ENCODE peak calls at places on chromosomes 6 and 20, in six cellular contexts. V is fibroblast of lung, U is RWPE2, J is endothelial cell of umbilical vein, O is hepatocyte, Y is esophagus squamous epithelium. B is an unnamed sample. For H3K27me3, the result is how much of the 10 kb centered on the place peaks cover.

GRCh38 chr20:56158489-56158888 is 90.0 kb upstream of the MC3R start:
- DNase-seq in Y (no peak), V (no peak), J (no peak), U (no peak), O (no peak), B (no peak)

GRCh38 chr20:1377984-1378742 is 14.7 kb downstream of the FKBP1A start:
- DNase-seq in J (peak), O (no peak), U (no peak), V (no peak), Y (no peak), B (no peak)

GRCh38 chr6:109183109-109183508 is 87.8 kb downstream of the CEP57L1 start:
- DNase-seq in Y (no peak), U (no peak), O (no peak), J (no peak), V (no peak), B (no peak)

GRCh38 chr6:108841377-108841855 is 6.8 kb upstream of the ARMC2 start:
- DNase-seq in V (no peak), O (no peak), U (no peak), J (no peak), Y (no peak), B (no peak)

GRCh38 chr6:150191809-150192208 is 49.0 kb downstream of the PPP1R14C start:
- DNase-seq in O (no peak), U (no peak), Y (no peak), V (no peak), J (no peak), B (no peak)

GRCh38 chr6:14738933-14739332 is 506.9 kb upstream of the JARID2 start:
- DNase-seq in O (no peak), U (no peak), Y (no peak), V (no peak), J (no peak), B (no peak)

GRCh38 chr6:99458319-99458718 is 33.2 kb upstream of the PNISR start:
- DNase-seq in U (no peak), O (peak), V (peak), Y (no peak), J (peak), B (no peak)

GRCh38 chr20:21518292-21518991 is 4.6 kb upstream of the NKX2-2 start:
- DNase-seq in U (no peak), V (no peak), Y (no peak), J (no peak), O (no peak), B (no peak)

GRCh38 chr6:141464490-141464889 is 668.2 kb upstream of the GJE1 start:
- DNase-seq in J (no peak), U (no peak), V (peak), Y (no peak), O (peak), B (no peak)

GRCh38 chr6:85127179-85127498 is 322.7 kb upstream of the NT5E start:
- DNase-seq in V (no peak), J (no peak), Y (no peak), O (no peak), U (no peak), B (no peak)

GRCh38 chr6:85127696-85128225 is 322.1 kb upstream of the NT5E start:
- DNase-seq in O (no peak), Y (no peak), V (no peak), J (peak), U (no peak), B (no peak)

GRCh38 chr6:85129881-85130280 is 320.0 kb upstream of the NT5E start:
- DNase-seq in J (no peak), U (no peak), V (no peak), O (no peak), Y (no peak), B (no peak)

GRCh38 chr6:85124472-85125428 is 325.1 kb upstream of the NT5E start:
- DNase-seq in Y (no peak), O (no peak), J (no peak), U (no peak), V (peak), B (no peak)

GRCh38 chr6:85126448-85127178 is 323.3 kb upstream of the NT5E start:
- DNase-seq in V (peak), Y (no peak), U (no peak), J (peak), O (peak), B (peak)
- TF ChIP-seq CTCF in V (peak), Y (peak), U (peak), J (peak), O (peak), B (peak)

GRCh38 chr6:89413006-89413400 is 930 bp upstream of the RRAGD start:
- DNase-seq in V (no peak), Y (no peak), J (no peak), U (no peak), O (no peak), B (no peak)
- H3K4me3 ChIP-seq in V (no peak), Y (peak), J (no peak), U (no peak), O (peak), B (peak)

DNA sequence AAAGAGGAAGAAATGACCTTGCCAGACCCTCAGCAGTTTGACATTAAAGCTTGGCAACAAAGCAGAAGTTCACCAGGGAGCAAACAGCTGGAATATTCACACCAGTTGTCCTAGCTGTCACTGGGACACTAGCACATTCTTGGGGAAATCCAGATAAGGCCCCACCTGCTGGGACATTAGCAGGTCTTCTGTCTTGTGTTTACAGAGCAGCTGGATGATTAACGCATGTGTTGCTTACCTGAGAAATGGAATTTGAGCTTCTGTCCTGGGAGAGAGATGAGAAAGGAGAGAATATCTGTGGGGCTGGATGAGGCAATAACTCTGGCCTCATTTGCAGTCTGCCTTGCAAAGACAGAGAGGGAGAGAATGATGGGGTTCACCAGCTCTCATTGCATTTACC is 137.6 kb upstream of the RIN2 start:
- DNase-seq in U (no peak), O (peak), V (no peak), J (no peak), Y (no peak), B (no peak)
- H3K27me3 ChIP-seq in U (under half), O (under half), V (under half), J (under half), Y (under half), B (under half)

DNA sequence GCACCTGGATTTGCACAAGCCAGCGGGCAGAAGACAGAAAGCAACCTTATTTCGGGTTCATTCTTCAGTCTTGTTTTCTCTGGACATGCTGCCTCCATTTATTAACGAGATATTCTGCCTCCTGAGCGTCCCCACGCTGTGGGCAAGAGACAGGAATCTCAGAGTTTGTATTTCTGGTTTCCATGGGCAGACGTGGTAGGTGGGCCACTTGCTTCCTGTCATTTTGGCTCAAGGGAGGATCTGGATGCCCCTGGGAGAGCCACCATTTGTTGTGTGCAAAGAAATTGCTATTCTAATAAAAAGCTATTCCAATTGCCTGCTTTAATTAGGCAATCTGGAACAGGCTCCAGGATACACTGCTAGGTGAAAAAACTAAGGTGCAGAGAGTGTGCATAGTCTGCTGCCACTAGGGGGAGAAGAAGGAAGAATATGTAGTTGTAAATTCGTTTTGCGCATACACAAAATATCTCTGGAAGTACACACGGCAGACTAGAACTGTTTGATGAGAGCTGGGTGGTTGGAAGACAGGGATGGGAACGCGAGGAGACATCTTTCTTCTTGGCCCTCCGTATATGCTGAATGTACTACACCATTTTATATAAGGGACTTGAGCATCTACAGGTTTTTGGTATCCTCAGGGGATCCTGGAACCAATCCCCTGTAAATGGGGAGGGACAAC is 30.1 kb upstream of the SLC16A10 start:
- DNase-seq in Y (no peak), V (peak), O (peak), U (no peak), J (peak), B (no peak)
- TF ChIP-seq CTCF in Y (peak), V (peak), O (peak), U (peak), J (peak), B (peak)

GRCh38 chr20:58843128-58843556 is 7.6 kb downstream of the GNAS-AS1 start:
- DNase-seq in Y (no peak), V (no peak), U (no peak), J (no peak), O (no peak), B (no peak)
- H3K4me3 ChIP-seq in Y (no peak), V (no peak), U (no peak), J (no peak), O (no peak), B (no peak)

DNA sequence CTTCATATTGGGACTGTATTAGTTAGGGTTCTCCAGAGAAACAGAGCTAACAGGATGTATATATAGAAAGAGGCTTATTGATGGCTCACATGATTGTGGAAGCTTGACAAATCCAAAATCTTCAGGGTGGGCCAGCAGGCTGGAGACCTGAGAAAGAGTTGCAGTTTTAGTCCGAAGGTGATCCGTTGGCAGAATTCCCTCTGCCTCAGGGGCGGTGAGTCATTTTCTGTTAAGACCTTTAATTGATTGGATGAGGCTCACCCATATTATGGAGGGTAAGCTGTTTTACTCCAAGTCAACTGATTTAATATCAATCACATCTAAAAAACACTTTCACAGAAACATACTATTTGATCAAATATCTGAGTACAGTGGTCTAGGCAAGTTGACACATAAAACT is 113.6 kb downstream of the FLRT3 start:
- DNase-seq in Y (no peak), U (no peak), J (no peak), O (no peak), V (no peak), B (no peak)
- H3K27me3 ChIP-seq in Y (under half), U (under half), J (under half), O (under half), V (under half), B (under half)